ENCODE peak calls at places on chromosomes 1 and 21, in six cellular contexts. J, F, H, K, V and W are unnamed samples.

GRCh38 chr21:43020177-43020576 is 45.8 kb downstream of the PKNOX1 start:
- DNase-seq in J (no peak), F (no peak), H (no peak), K (no peak), V (no peak), W (no peak)

GRCh38 chr1:162538815-162539431 is 22.6 kb upstream of the UAP1 start:
- DNase-seq in J (no peak), F (peak; percentile 83), H (no peak), K (no peak), V (peak; percentile 80), W (peak; percentile 66)

GRCh38 chr1:173866462-173866861 is 1.3 kb downstream of the GAS5 start:
- DNase-seq in J (no peak), F (no peak), H (no peak), K (no peak), V (no peak), W (no peak)

GRCh38 chr1:216923601-216924000 is 200.4 kb upstream of the ESRRG start:
- DNase-seq in J (no peak), F (no peak), H (no peak), K (no peak), V (no peak), W (no peak)

GRCh38 chr1:32761253-32761877 is 55.8 kb downstream of the YARS1 start:
- DNase-seq in J (peak; percentile 60), F (peak; percentile 84), H (peak; percentile 80), K (peak; percentile 86), V (peak; percentile 72), W (peak; percentile 90)

GRCh38 chr1:62386351-62387121 is 50.3 kb upstream of the USP1 start:
- DNase-seq in J (no peak), F (no peak), H (no peak), K (no peak), V (no peak), W (no peak)

GRCh38 chr1:168823988-168824387 is 95.0 kb upstream of the DPT start:
- DNase-seq in J (no peak), F (no peak), H (no peak), K (no peak), V (no peak), W (no peak)

GRCh38 chr21:36104306-36105300 is 30.3 kb upstream of the CBR3 start:
- DNase-seq in J (peak; percentile 54), F (peak; percentile 45), H (peak; percentile 86), K (no peak), V (no peak), W (no peak)

GRCh38 chr1:63874278-63874880 is 100.6 kb downstream of the ROR1 start:
- DNase-seq in J (no peak), F (no peak), H (no peak), K (no peak), V (no peak), W (no peak)

GRCh38 chr1:220487297-220487820 is 40.6 kb upstream of the MARK1 start:
- DNase-seq in J (no peak), F (peak; percentile 54), H (no peak), K (no peak), V (peak; percentile 59), W (peak; percentile 57)

GRCh38 chr1:156200062-156200461 is 6.2 kb downstream of the SLC25A44 start:
- DNase-seq in J (no peak), F (no peak), H (no peak), K (no peak), V (no peak), W (no peak)

GRCh38 chr1:224433041-224433670 is 1.4 kb downstream of the WDR26 start:
- DNase-seq in J (peak; percentile 49), F (peak; percentile 7), H (peak; percentile 76), K (no peak), V (no peak), W (no peak)

GRCh38 chr1:17110555-17110926 is 8.7 kb downstream of the PADI2 start:
- DNase-seq in J (no peak), F (no peak), H (no peak), K (no peak), V (no peak), W (no peak)

GRCh38 chr1:115332813-115333608 is 5.0 kb downstream of the NGF start:
- DNase-seq in J (no peak), F (no peak), H (no peak), K (no peak), V (peak; percentile 72), W (peak; percentile 78)

GRCh38 chr21:43667191-43667904 is 8.0 kb downstream of the RRP1B start:
- DNase-seq in J (no peak), F (peak; percentile 64), H (no peak), K (no peak), V (peak; percentile 68), W (peak; percentile 14)

GRCh38 chr1:156885314-156885713 is 8.2 kb upstream of the PEAR1 start:
- DNase-seq in J (no peak), F (no peak), H (no peak), K (no peak), V (no peak), W (no peak)

GRCh38 chr1:205274041-205274691 is 46.4 kb downstream of the TMCC2 start:
- DNase-seq in J (no peak), F (no peak), H (no peak), K (no peak), V (no peak), W (no peak)

GRCh38 chr21:18493420-18493819 is 89.8 kb upstream of the TMPRSS15 start:
- DNase-seq in J (no peak), F (peak; percentile 38), H (no peak), K (no peak), V (peak; percentile 66), W (no peak)

GRCh38 chr1:10046356-10047085 is 13.8 kb downstream of the UBE4B start:
- DNase-seq in J (no peak), F (no peak), H (no peak), K (no peak), V (no peak), W (no peak)
- H3K27ac ChIP-seq in J (no peak overlapping the region), F (no peak overlapping the region), H (no peak overlapping the region), K (peak overlapping the region; percentile 12), V (peak overlapping the region; percentile 49), W (no peak overlapping the region)

DNA sequence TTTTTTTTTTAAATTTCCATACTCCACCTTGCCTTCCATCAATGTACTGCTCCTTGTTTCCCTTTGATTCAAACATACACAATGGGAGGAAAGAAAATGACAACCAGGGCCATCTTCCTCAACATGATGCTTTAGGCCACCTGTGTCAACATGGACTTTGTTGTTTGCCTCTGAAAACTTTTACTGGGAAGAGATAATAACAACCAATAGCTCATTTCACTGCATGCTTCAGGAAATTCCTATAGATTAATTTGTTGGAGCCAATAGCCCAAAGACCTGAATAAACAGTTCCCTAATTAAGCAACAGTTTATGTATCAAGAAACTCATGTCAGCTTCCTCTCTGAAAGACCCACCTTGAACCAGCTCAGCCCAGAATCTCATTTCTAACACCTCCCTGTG is 3.2 kb downstream of the KRTAP15-1 start:
- DNase-seq in J (no peak), F (no peak), H (no peak), K (no peak), V (no peak), W (no peak)
- H3K27ac ChIP-seq in J (no peak overlapping the region), F (no peak overlapping the region), H (no peak overlapping the region), K (no peak overlapping the region), V (no peak overlapping the region), W (no peak overlapping the region)

DNA sequence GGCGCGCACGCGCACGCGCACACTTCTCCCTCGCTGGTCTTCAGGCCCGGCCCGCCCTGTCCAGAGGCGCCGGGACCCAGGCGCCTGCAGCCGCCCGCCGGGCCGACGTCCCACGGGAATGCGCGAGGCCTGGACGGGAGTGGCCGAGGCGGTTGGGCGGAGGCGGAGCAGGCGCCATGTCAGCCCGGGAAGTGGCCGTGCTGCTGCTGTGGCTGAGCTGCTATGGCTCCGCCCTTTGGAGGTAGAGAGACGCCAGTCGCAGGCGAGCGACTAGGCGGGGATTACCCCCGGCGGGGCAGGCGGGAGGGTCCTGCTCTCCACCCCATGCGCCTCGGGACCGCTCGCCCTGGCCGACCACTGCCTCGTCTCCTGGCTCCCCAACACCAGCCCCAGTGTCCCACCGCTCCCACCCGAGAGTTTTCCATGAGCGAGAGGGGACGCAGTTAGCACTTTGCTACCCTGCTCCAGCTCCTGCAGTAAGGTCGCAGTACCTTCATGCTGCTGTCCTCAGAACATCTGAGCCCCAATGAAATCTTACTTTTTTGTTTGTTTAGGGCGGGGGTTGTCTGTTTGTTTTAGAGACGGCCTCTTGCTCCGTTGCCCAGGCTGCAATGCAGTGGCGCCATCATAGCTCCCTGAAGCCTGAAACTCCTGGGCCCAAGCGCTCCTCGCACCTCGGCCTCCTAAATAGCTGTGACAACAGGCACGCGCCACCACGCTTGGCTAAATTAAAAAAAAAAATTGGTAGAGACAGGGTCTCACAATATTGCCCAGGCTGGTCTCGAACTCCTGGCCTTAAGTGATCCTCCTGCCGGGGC is at the start of gene CATSPERE:
- DNase-seq in J (peak; percentile 94), F (peak; percentile 76), H (peak; percentile 97), K (peak; percentile 97), V (peak; percentile 69), W (peak; percentile 16)
- H3K27ac ChIP-seq in J (peak within 1 kb of the TSS; percentile 91), F (peak within 1 kb of the TSS; percentile 67), H (peak within 1 kb of the TSS; percentile 89), K (peak within 1 kb of the TSS; percentile 93), V (peak within 1 kb of the TSS; percentile 73), W (peak within 1 kb of the TSS; percentile 57)

DNA sequence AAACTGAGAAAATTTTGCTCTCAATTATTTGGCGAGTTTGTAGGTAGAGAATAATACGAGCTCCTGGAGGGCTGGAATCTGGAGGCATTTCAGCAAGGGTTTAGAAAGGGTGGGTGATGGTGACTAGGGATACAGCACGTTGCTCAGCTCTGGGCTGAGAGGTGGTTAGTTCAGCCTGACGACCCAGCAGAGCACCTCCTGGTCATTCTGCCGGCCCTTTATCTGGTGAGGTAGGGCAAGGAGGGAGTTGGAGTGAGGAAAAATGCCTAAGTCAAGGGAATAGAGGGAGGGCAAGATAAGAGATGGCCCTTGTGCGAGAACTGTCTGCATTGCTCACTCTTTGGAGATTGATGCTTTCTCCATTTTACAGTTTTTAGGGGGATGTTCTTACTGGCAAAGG is 19.1 kb downstream of the GALNT2 start:
- DNase-seq in J (no peak), F (no peak), H (no peak), K (no peak), V (no peak), W (no peak)
- H3K27ac ChIP-seq in J (no peak overlapping the region), F (peak overlapping the region; percentile 98), H (no peak overlapping the region), K (no peak overlapping the region), V (peak overlapping the region; percentile 100), W (peak overlapping the region; percentile 97)

GRCh38 chr1:8474369-8474768 is 156.5 kb downstream of the SLC45A1 start:
- DNase-seq in J (no peak), F (no peak), H (no peak), K (no peak), V (no peak), W (no peak)
- H3K27ac ChIP-seq in J (no peak overlapping the region), F (no peak overlapping the region), H (no peak overlapping the region), K (no peak overlapping the region), V (no peak overlapping the region), W (no peak overlapping the region)

GRCh38 chr21:33332143-33332542 is 7.4 kb downstream of the IFNAR1 start:
- DNase-seq in J (no peak), F (no peak), H (no peak), K (no peak), V (no peak), W (no peak)
- H3K27ac ChIP-seq in J (no peak overlapping the region), F (no peak overlapping the region), H (no peak overlapping the region), K (no peak overlapping the region), V (no peak overlapping the region), W (no peak overlapping the region)

GRCh38 chr1:36398370-36398977 is 766 bp upstream of the LSM10 start:
- DNase-seq in J (no peak), F (no peak), H (no peak), K (no peak), V (no peak), W (no peak)
- H3K27ac ChIP-seq in J (peak overlapping the region; percentile 96), F (peak overlapping the region; percentile 94), H (peak overlapping the region; percentile 87), K (no peak overlapping the region), V (peak overlapping the region; percentile 78), W (peak overlapping the region; percentile 61)